ENCODE peak calls at places on chromosomes 6 and 20, in ten cellular contexts. One of them, this sample, is unnamed.

GRCh38 chr6:63272397-63272796 is 47.4 kb downstream of the LGSN start:
- DNase-seq in neural crest cell: no peak
- DNase-seq in upper lobe of right lung: no peak
- DNase-seq in choroid plexus epithelial cell: peak
- DNase-seq in PC-9: no peak
- DNase-seq in spleen: no peak
- DNase-seq in astrocyte of the cerebellum: peak
- DNase-seq in bronchial epithelial cell: peak
- DNase-seq in AG04450: no peak
- DNase-seq in RWPE1: peak
- DNase-seq in this sample: no peak

GRCh38 chr6:93676506-93676905 is 257.1 kb upstream of the EPHA7 start:
- DNase-seq in astrocyte of the cerebellum: no peak
- DNase-seq in bronchial epithelial cell: no peak
- DNase-seq in RWPE1: no peak
- DNase-seq in upper lobe of right lung: no peak
- DNase-seq in PC-9: no peak
- DNase-seq in choroid plexus epithelial cell: no peak
- DNase-seq in neural crest cell: no peak
- DNase-seq in spleen: no peak
- DNase-seq in AG04450: no peak
- DNase-seq in this sample: no peak

GRCh38 chr6:42243046-42243445 is 25.4 kb upstream of the MRPS10 start:
- DNase-seq in upper lobe of right lung: no peak
- DNase-seq in RWPE1: no peak
- DNase-seq in neural crest cell: no peak
- DNase-seq in astrocyte of the cerebellum: no peak
- DNase-seq in AG04450: no peak
- DNase-seq in bronchial epithelial cell: no peak
- DNase-seq in choroid plexus epithelial cell: no peak
- DNase-seq in spleen: no peak
- DNase-seq in PC-9: no peak
- DNase-seq in this sample: no peak

GRCh38 chr20:37804584-37805566 is 98.1 kb upstream of the VSTM2L start:
- DNase-seq in upper lobe of right lung: no peak
- DNase-seq in RWPE1: no peak
- DNase-seq in choroid plexus epithelial cell: peak
- DNase-seq in spleen: peak
- DNase-seq in neural crest cell: no peak
- DNase-seq in astrocyte of the cerebellum: no peak
- DNase-seq in PC-9: no peak
- DNase-seq in bronchial epithelial cell: no peak
- DNase-seq in AG04450: no peak
- DNase-seq in this sample: no peak

GRCh38 chr6:133337312-133337711 is 96.2 kb downstream of the EYA4 start:
- DNase-seq in AG04450: peak
- DNase-seq in spleen: no peak
- DNase-seq in neural crest cell: no peak
- DNase-seq in astrocyte of the cerebellum: no peak
- DNase-seq in upper lobe of right lung: no peak
- DNase-seq in bronchial epithelial cell: no peak
- DNase-seq in PC-9: no peak
- DNase-seq in choroid plexus epithelial cell: peak
- DNase-seq in RWPE1: no peak
- DNase-seq in this sample: no peak

GRCh38 chr20:23125625-23126191 is 39.6 kb upstream of the CD93 start:
- DNase-seq in AG04450: peak
- DNase-seq in astrocyte of the cerebellum: no peak
- DNase-seq in upper lobe of right lung: peak
- DNase-seq in PC-9: no peak
- DNase-seq in spleen: peak
- DNase-seq in neural crest cell: no peak
- DNase-seq in RWPE1: no peak
- DNase-seq in bronchial epithelial cell: no peak
- DNase-seq in choroid plexus epithelial cell: peak
- DNase-seq in this sample: no peak

GRCh38 chr20:62501801-62502495 is 26.2 kb upstream of the GATA5 start:
- DNase-seq in PC-9: no peak
- DNase-seq in choroid plexus epithelial cell: peak
- DNase-seq in AG04450: no peak
- DNase-seq in spleen: no peak
- DNase-seq in bronchial epithelial cell: peak
- DNase-seq in upper lobe of right lung: no peak
- DNase-seq in neural crest cell: no peak
- DNase-seq in RWPE1: peak
- DNase-seq in astrocyte of the cerebellum: no peak
- DNase-seq in this sample: no peak

GRCh38 chr6:56833127-56833791 is 121.6 kb upstream of the BEND6 start:
- DNase-seq in neural crest cell: no peak
- DNase-seq in astrocyte of the cerebellum: no peak
- DNase-seq in RWPE1: no peak
- DNase-seq in upper lobe of right lung: no peak
- DNase-seq in AG04450: no peak
- DNase-seq in choroid plexus epithelial cell: no peak
- DNase-seq in bronchial epithelial cell: no peak
- DNase-seq in spleen: no peak
- DNase-seq in PC-9: no peak
- DNase-seq in this sample: no peak

GRCh38 chr6:169205176-169206160 is 48.2 kb downstream of the THBS2 start:
- DNase-seq in upper lobe of right lung: no peak
- DNase-seq in astrocyte of the cerebellum: peak
- DNase-seq in choroid plexus epithelial cell: no peak
- DNase-seq in bronchial epithelial cell: no peak
- DNase-seq in RWPE1: no peak
- DNase-seq in AG04450: peak
- DNase-seq in spleen: no peak
- DNase-seq in PC-9: no peak
- DNase-seq in neural crest cell: no peak
- DNase-seq in this sample: no peak

GRCh38 chr6:140002406-140003022 is 628.1 kb upstream of the CITED2 start:
- DNase-seq in spleen: no peak
- DNase-seq in RWPE1: no peak
- DNase-seq in neural crest cell: no peak
- DNase-seq in AG04450: no peak
- DNase-seq in PC-9: no peak
- DNase-seq in bronchial epithelial cell: no peak
- DNase-seq in choroid plexus epithelial cell: no peak
- DNase-seq in astrocyte of the cerebellum: no peak
- DNase-seq in upper lobe of right lung: no peak
- DNase-seq in this sample: no peak

GRCh38 chr6:149033454-149034241 is 283.9 kb upstream of the TAB2 start:
- DNase-seq in RWPE1: no peak
- DNase-seq in upper lobe of right lung: no peak
- DNase-seq in bronchial epithelial cell: no peak
- DNase-seq in astrocyte of the cerebellum: no peak
- DNase-seq in spleen: no peak
- DNase-seq in PC-9: no peak
- DNase-seq in AG04450: no peak
- DNase-seq in choroid plexus epithelial cell: no peak
- DNase-seq in neural crest cell: no peak
- DNase-seq in this sample: no peak

GRCh38 chr6:37525460-37526357 is 26.0 kb upstream of the CCDC167 start:
- DNase-seq in upper lobe of right lung: no peak
- DNase-seq in choroid plexus epithelial cell: peak
- DNase-seq in RWPE1: peak
- DNase-seq in PC-9: no peak
- DNase-seq in AG04450: no peak
- DNase-seq in spleen: no peak
- DNase-seq in astrocyte of the cerebellum: no peak
- DNase-seq in neural crest cell: no peak
- DNase-seq in bronchial epithelial cell: no peak
- DNase-seq in this sample: peak

GRCh38 chr6:15247214-15247749 is 1.4 kb downstream of the JARID2 start:
- DNase-seq in upper lobe of right lung: no peak
- DNase-seq in neural crest cell: no peak
- DNase-seq in bronchial epithelial cell: peak
- DNase-seq in AG04450: no peak
- DNase-seq in spleen: no peak
- DNase-seq in PC-9: peak
- DNase-seq in astrocyte of the cerebellum: no peak
- DNase-seq in choroid plexus epithelial cell: no peak
- DNase-seq in RWPE1: no peak
- DNase-seq in this sample: no peak
- TF ChIP-seq CTCF in upper lobe of right lung: no peak
- TF ChIP-seq CTCF in neural crest cell: no peak
- TF ChIP-seq CTCF in bronchial epithelial cell: no peak
- TF ChIP-seq CTCF in AG04450: no peak
- TF ChIP-seq CTCF in spleen: no peak
- TF ChIP-seq CTCF in PC-9: no peak
- TF ChIP-seq CTCF in astrocyte of the cerebellum: no peak
- TF ChIP-seq CTCF in choroid plexus epithelial cell: no peak
- TF ChIP-seq CTCF in RWPE1: no peak
- TF ChIP-seq CTCF in this sample: no peak

DNA sequence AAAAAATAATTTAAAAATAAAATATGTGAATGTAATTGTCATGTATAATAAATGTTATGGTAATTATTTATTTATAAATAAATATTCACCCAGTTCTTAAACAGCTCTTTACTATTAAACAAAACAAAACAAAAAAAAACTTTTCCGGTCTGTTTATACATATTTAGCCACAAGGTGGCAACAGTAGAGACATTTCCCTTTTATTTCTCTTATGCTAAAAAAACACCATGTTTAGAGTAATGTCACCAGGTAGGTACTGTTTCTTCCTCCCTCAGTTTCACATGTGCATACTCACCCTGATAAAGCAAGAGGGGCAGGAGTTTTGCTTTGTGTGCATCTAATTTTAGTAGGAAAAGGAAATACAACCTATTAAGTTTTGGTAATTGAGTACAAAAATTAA is 610.4 kb upstream of the IMPG1 start:
- DNase-seq in AG04450: no peak
- DNase-seq in PC-9: no peak
- DNase-seq in spleen: no peak
- DNase-seq in upper lobe of right lung: no peak
- DNase-seq in astrocyte of the cerebellum: no peak
- DNase-seq in choroid plexus epithelial cell: peak
- DNase-seq in bronchial epithelial cell: peak
- DNase-seq in neural crest cell: no peak
- DNase-seq in RWPE1: peak
- DNase-seq in this sample: no peak
- TF ChIP-seq CTCF in AG04450: peak
- TF ChIP-seq CTCF in PC-9: peak
- TF ChIP-seq CTCF in spleen: no peak
- TF ChIP-seq CTCF in upper lobe of right lung: peak
- TF ChIP-seq CTCF in astrocyte of the cerebellum: peak
- TF ChIP-seq CTCF in choroid plexus epithelial cell: peak
- TF ChIP-seq CTCF in bronchial epithelial cell: peak
- TF ChIP-seq CTCF in neural crest cell: peak
- TF ChIP-seq CTCF in RWPE1: peak
- TF ChIP-seq CTCF in this sample: peak

GRCh38 chr6:71482742-71483141 is 194.1 kb downstream of the OGFRL1 start:
- DNase-seq in neural crest cell: no peak
- DNase-seq in choroid plexus epithelial cell: peak
- DNase-seq in bronchial epithelial cell: peak
- DNase-seq in astrocyte of the cerebellum: no peak
- DNase-seq in upper lobe of right lung: no peak
- DNase-seq in RWPE1: no peak
- DNase-seq in spleen: no peak
- DNase-seq in AG04450: no peak
- DNase-seq in PC-9: no peak
- DNase-seq in this sample: no peak
- TF ChIP-seq CTCF in neural crest cell: no peak
- TF ChIP-seq CTCF in choroid plexus epithelial cell: peak
- TF ChIP-seq CTCF in bronchial epithelial cell: no peak
- TF ChIP-seq CTCF in astrocyte of the cerebellum: peak
- TF ChIP-seq CTCF in upper lobe of right lung: peak
- TF ChIP-seq CTCF in RWPE1: no peak
- TF ChIP-seq CTCF in spleen: no peak
- TF ChIP-seq CTCF in AG04450: no peak
- TF ChIP-seq CTCF in PC-9: no peak
- TF ChIP-seq CTCF in this sample: no peak

DNA sequence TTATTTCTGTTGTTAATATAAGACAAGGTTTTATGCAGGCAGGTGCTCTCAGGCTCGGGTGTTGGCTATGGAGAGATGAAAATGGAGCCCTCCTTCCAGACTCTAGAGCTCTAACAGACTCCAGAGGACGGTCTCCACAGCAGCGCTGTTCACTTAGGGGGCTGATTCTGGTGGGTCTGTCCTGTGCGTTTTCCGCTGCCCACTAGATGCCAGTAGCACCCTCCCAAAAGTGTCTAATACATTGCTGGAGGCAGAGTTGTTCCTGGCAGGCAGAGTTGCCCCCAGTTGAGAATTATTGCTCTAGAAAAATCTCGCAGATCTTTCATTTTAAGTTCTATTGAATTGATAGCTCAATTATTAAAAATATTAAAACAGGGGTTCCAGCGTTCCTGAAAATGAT is 109.9 kb downstream of the MAP3K4 start:
- DNase-seq in spleen: no peak
- DNase-seq in PC-9: no peak
- DNase-seq in bronchial epithelial cell: no peak
- DNase-seq in astrocyte of the cerebellum: no peak
- DNase-seq in AG04450: no peak
- DNase-seq in upper lobe of right lung: no peak
- DNase-seq in choroid plexus epithelial cell: peak
- DNase-seq in neural crest cell: no peak
- DNase-seq in RWPE1: no peak
- DNase-seq in this sample: peak
- TF ChIP-seq CTCF in spleen: no peak
- TF ChIP-seq CTCF in PC-9: no peak
- TF ChIP-seq CTCF in bronchial epithelial cell: no peak
- TF ChIP-seq CTCF in astrocyte of the cerebellum: peak
- TF ChIP-seq CTCF in AG04450: peak
- TF ChIP-seq CTCF in upper lobe of right lung: peak
- TF ChIP-seq CTCF in choroid plexus epithelial cell: peak
- TF ChIP-seq CTCF in neural crest cell: peak
- TF ChIP-seq CTCF in RWPE1: no peak
- TF ChIP-seq CTCF in this sample: no peak

GRCh38 chr6:88728756-88729155 is 234.7 kb downstream of the RNGTT start:
- DNase-seq in RWPE1: no peak
- DNase-seq in AG04450: no peak
- DNase-seq in spleen: no peak
- DNase-seq in upper lobe of right lung: no peak
- DNase-seq in neural crest cell: no peak
- DNase-seq in choroid plexus epithelial cell: no peak
- DNase-seq in bronchial epithelial cell: no peak
- DNase-seq in astrocyte of the cerebellum: no peak
- DNase-seq in PC-9: no peak
- DNase-seq in this sample: no peak

GRCh38 chr6:88722691-88723090 is 240.7 kb downstream of the RNGTT start:
- DNase-seq in RWPE1: no peak
- DNase-seq in bronchial epithelial cell: no peak
- DNase-seq in PC-9: no peak
- DNase-seq in neural crest cell: no peak
- DNase-seq in upper lobe of right lung: no peak
- DNase-seq in choroid plexus epithelial cell: peak
- DNase-seq in astrocyte of the cerebellum: peak
- DNase-seq in AG04450: peak
- DNase-seq in spleen: no peak
- DNase-seq in this sample: no peak

GRCh38 chr6:88730602-88731001 is 232.8 kb downstream of the RNGTT start:
- DNase-seq in AG04450: no peak
- DNase-seq in bronchial epithelial cell: peak
- DNase-seq in RWPE1: peak
- DNase-seq in PC-9: peak
- DNase-seq in spleen: no peak
- DNase-seq in neural crest cell: no peak
- DNase-seq in upper lobe of right lung: no peak
- DNase-seq in choroid plexus epithelial cell: peak
- DNase-seq in astrocyte of the cerebellum: peak
- DNase-seq in this sample: no peak

GRCh38 chr6:88725111-88725711 is 238.2 kb downstream of the RNGTT start:
- DNase-seq in bronchial epithelial cell: no peak
- DNase-seq in choroid plexus epithelial cell: peak
- DNase-seq in PC-9: no peak
- DNase-seq in AG04450: peak
- DNase-seq in spleen: no peak
- DNase-seq in neural crest cell: peak
- DNase-seq in upper lobe of right lung: no peak
- DNase-seq in astrocyte of the cerebellum: peak
- DNase-seq in RWPE1: no peak
- DNase-seq in this sample: peak
- TF ChIP-seq CTCF in bronchial epithelial cell: no peak
- TF ChIP-seq CTCF in choroid plexus epithelial cell: peak
- TF ChIP-seq CTCF in PC-9: no peak
- TF ChIP-seq CTCF in AG04450: peak
- TF ChIP-seq CTCF in spleen: no peak
- TF ChIP-seq CTCF in neural crest cell: peak
- TF ChIP-seq CTCF in upper lobe of right lung: no peak
- TF ChIP-seq CTCF in astrocyte of the cerebellum: peak
- TF ChIP-seq CTCF in RWPE1: no peak
- TF ChIP-seq CTCF in this sample: peak

This sample was measured in endothelial cell.